ENCODE peak calls at places on chromosomes 13 and 19, in four cellular contexts. I, M, B and X are unnamed samples. For H3K36me3, the result is how much of the 10 kb centered on the place peaks cover.

GRCh38 chr13:77285098-77285497 is 41.8 kb downstream of the MYCBP2 start:
- DNase-seq in I (no peak), M (no peak), B (no peak), X (no peak)

GRCh38 chr19:2455481-2456300 is 1.1 kb downstream of the LMNB2 start:
- DNase-seq in I (no peak), M (no peak), B (peak), X (no peak)

GRCh38 chr19:6801397-6802086 is 29.0 kb downstream of the VAV1 start:
- DNase-seq in I (peak), M (no peak), B (peak), X (peak)

GRCh38 chr13:42066542-42066941 is 18.1 kb downstream of the DGKH start:
- DNase-seq in I (no peak), M (peak), B (no peak), X (no peak)

GRCh38 chr13:34913040-34913439 is 29.0 kb upstream of the NBEA start:
- DNase-seq in I (peak), M (no peak), B (no peak), X (no peak)

GRCh38 chr19:51138549-51138979 is 3.5 kb upstream of the SIGLEC7 start:
- DNase-seq in I (no peak), M (no peak), B (no peak), X (peak)

GRCh38 chr13:40158218-40158617 is 502.8 kb downstream of the COG6 start:
- DNase-seq in I (no peak), M (no peak), B (no peak), X (no peak)

GRCh38 chr19:52600639-52601024 is 30.5 kb downstream of the ZNF701 start:
- DNase-seq in I (peak), M (no peak), B (no peak), X (no peak)

GRCh38 chr13:44801990-44802389 is 187.3 kb downstream of the NUFIP1 start:
- DNase-seq in I (no peak), M (peak), B (no peak), X (no peak)

GRCh38 chr13:99157046-99157445 is 43.6 kb upstream of the UBAC2 start:
- DNase-seq in I (no peak), M (no peak), B (no peak), X (no peak)

GRCh38 chr19:35882074-35882832 is 13.9 kb downstream of the APLP1 start:
- DNase-seq in I (peak), M (peak), B (no peak), X (no peak)

DNA sequence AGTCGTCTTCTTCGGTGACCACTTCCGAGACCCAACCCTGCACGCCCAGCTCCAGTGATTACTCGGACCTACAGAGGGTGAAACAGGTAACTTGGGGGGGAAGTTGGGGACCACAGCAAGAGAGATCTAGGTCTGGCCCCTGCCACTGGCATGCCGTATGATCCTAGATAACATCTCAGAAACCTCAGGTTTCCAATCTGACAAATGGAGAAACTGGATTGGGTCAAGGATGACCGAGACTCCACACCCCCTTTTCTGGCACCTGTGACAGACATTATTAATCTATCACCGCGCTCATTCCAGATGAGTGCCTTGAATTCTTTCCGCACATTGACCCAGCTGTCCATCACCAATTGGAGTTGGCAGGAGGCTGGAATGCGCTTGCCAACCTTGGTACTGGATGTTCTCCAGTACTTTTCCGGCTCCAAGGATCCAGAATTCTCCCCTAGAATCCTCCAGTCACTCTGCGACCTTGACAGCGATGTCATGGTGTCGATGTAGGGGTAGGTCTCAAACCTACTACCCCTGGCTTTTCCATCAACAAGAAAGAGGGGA is 17.4 kb downstream of the VASP start:
- DNase-seq in I (no peak), M (no peak), B (no peak), X (no peak)
- H3K36me3 ChIP-seq in I (under half), M (half or more), B (under half), X (under half)

GRCh38 chr13:73715910-73716257 is 418.3 kb downstream of the KLF12 start:
- DNase-seq in I (no peak), M (no peak), B (no peak), X (no peak)
- H3K27ac ChIP-seq in I (no peak), M (no peak), B (no peak), X (no peak)

DNA sequence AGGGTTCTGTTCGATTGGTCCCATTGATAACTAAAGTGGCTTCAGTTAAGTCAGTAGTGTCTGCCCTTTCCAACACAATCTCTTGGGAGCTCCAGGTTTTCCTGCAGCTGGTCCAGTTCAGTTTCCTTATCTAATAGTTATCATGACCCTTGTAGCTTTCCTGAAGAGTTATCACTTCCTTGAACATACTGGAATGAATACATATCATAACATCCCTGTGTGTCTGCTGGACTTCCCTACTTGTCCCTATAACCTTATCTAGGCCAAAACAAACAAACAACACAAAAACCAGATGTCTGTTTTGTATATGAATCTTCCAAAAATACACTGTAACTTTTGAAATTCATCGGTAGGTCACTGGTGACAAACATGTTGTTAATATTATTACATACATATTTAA is 167.6 kb downstream of the DCT start:
- DNase-seq in I (no peak), M (no peak), B (no peak), X (no peak)
- H3K4me3 ChIP-seq in I (no peak), M (no peak), B (no peak), X (no peak)

DNA sequence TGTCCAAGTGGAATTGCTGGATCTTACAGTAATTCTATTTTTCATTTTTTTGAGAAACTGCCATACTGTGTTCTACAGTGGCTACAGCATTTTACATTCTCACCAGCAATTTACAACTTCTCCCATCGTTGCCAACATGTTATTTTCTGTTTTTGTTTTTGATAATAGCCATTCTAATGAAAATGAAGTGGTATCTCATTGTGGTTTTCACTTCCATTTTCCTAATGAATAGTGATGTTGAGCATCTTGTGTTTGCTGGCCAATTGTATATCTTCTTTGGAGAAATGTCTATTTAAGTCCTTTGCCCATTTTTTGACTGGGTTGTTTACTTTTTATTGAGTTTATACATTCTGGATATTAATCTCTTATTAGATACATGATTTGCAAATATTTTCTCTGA is 38.6 kb downstream of the KCNRG start:
- DNase-seq in I (no peak), M (no peak), B (no peak), X (no peak)
- H3K36me3 ChIP-seq in I (under half), M (half or more), B (under half), X (under half)

DNA sequence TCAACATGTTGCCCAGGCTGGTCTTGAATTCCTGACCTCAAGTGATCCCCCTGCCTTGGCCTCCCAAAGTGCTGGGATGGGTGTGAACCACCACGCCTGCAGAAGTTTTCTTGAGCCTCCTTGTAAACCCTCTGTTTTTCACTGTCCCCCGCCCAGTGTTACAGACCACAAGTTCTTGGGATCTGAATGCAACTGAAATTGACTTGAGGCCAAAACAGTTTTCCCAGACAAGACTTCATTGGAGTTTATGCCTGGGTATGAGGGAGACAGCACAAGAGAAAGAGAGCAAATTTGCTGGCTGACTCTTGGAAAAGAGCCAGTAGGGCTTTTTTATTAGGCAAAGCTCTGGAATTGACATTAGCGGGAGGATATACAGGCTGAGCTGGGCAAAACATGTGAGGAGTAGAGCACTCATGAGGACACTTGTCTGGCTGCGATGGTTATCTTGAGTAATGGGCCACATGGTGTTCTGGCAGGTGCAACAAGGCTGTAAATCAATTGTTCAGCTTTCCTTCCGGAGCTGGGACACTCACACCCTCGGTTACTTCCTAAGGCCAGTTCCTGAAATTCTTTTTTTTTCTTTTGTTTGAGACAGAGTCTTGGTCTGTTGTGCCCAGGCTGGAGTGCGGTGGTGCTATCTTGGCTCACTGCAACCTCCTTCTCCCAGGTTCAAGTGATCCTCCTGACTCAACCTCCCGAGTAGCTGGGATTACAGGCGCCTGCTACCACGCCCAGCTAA is 12.7 kb upstream of the HNRNPL start:
- DNase-seq in I (no peak), M (no peak), B (peak), X (no peak)
- H3K27ac ChIP-seq in I (no peak), M (no peak), B (peak), X (peak)

GRCh38 chr13:94607939-94608338 is 6.3 kb downstream of the GPR180 start:
- DNase-seq in I (no peak), M (no peak), B (no peak), X (no peak)
- H3K4me3 ChIP-seq in I (no peak), M (no peak), B (no peak), X (no peak)

GRCh38 chr19:4911786-4912672 is 2.7 kb downstream of the UHRF1 start:
- DNase-seq in I (peak), M (peak), B (peak), X (peak)

GRCh38 chr19:4916292-4917082 is 7.2 kb downstream of the UHRF1 start:
- DNase-seq in I (no peak), M (no peak), B (no peak), X (no peak)

GRCh38 chr19:4911314-4911713 is 2.0 kb downstream of the UHRF1 start:
- DNase-seq in I (no peak), M (no peak), B (no peak), X (no peak)

GRCh38 chr19:4913996-4914735 is 4.9 kb downstream of the UHRF1 start:
- DNase-seq in I (no peak), M (no peak), B (no peak), X (no peak)

DNA sequence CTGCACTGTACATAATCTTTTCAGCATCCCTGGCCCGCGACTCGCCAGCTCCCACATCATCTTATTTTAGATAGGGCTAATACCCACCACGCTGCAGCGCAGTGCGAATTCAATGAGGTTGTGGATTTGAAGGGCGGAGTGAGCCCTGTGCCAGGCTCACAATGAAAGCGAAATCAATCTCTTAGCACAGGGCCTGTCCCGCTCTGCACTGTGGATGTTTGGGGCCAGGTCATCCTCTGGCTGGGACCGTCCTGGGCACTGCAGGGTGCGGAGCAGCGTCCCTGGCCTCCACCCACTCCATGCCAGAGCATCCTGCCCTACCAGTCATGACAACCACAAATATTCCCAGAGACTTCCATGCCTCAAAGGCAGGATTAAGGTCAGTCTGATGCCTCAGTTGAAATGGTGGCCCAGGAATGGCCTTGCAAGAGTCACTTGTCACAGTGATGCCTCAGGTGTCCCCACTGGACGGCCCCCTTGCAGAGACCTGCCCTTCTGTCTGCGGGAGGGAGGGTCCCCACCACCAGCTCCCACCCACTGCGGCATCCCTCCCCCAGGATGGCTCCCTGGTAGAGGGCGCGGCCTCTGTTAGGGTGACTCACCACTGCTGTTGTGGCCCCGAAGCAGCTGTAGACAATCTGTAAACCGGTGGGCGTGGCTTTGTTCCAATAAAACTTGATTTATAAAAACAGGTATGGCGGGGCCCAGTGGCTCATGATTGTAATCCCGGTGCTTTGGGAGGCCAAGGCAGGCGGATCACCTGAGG is 5.6 kb downstream of the UHRF1 start:
- DNase-seq in I (no peak), M (peak), B (no peak), X (peak)
- H3K36me3 ChIP-seq in I (under half), M (half or more), B (under half), X (under half)

DNA sequence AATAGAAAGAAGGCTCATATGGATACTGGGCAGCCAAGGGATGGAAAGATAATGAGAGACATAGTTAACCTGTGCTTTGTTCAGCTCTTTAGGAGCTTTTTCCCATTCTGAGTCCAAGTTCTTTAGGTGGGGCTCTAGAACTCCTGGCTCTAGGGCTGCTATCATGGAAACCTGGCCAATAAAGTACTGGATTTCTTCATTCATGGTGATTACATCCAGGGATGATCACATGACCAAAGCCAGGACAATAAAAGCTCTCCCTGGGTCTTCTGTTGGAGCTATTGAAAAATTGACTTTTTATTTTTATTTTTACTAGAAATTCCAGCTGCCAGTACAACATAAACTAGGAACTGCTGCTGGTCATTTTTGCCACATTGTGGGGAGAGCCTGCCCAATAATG is 224.8 kb upstream of the STARD13 start:
- DNase-seq in I (no peak), M (no peak), B (no peak), X (no peak)
- H3K27ac ChIP-seq in I (no peak), M (no peak), B (peak), X (peak)